ENCODE peak calls at places on chromosome 6, in ten cellular contexts. X is naive thymus-derived CD4-positive, alpha-beta T cell; G is AG10803; P is DMS 273 treated with DMSO at 0.1 percent for 48 hours; J is GM23248; C is hepatic stellate cell; M is NCI-H345; T is GM12865; O is activated B cell treated with CpG ODN at 0.5 μM for 24 hours; A is ACHN. Y is an unnamed sample.

GRCh38 chr6:169520104-169520503 is 181.7 kb downstream of the WDR27 start:
- DNase-seq in P (no peak), G (peak; percentile 72), O (no peak), C (no peak), A (peak; percentile 25), X (no peak), J (peak; percentile 77), T (no peak), M (peak; percentile 4), Y (no peak)

GRCh38 chr6:130190701-130191375 is 31.9 kb downstream of the SAMD3 start:
- DNase-seq in M (no peak), P (no peak), G (no peak), X (no peak), J (no peak), O (no peak), A (no peak), C (no peak), T (no peak), Y (no peak)

GRCh38 chr6:22421187-22421586 is 124.4 kb upstream of the PRL start:
- DNase-seq in J (peak; percentile 32), T (no peak), C (no peak), G (peak; percentile 5), A (no peak), O (no peak), M (no peak), P (no peak), X (no peak), Y (no peak)

GRCh38 chr6:145067430-145067829 is 667.9 kb downstream of the EPM2A start:
- DNase-seq in O (no peak), G (peak; percentile 59), X (no peak), T (no peak), P (no peak), A (no peak), C (no peak), J (peak; percentile 72), M (no peak), Y (no peak)

GRCh38 chr6:32692019-32692418 is 25.6 kb upstream of the HLA-DQB1 start:
- DNase-seq in J (no peak), M (no peak), G (no peak), T (peak; percentile 80), C (no peak), P (no peak), O (no peak), X (peak; percentile 31), A (no peak), Y (no peak)

GRCh38 chr6:157246048-157246630 is 77.2 kb downstream of the TMEM242 start:
- DNase-seq in C (no peak), X (no peak), O (no peak), J (peak; percentile 70), G (peak; percentile 75), P (no peak), M (no peak), T (no peak), A (no peak), Y (no peak)

GRCh38 chr6:46199387-46199786 is 28.6 kb upstream of the ENPP5 start:
- DNase-seq in T (no peak), O (no peak), X (no peak), G (peak; percentile 61), P (no peak), M (no peak), J (peak; percentile 83), C (no peak), A (no peak), Y (no peak)

GRCh38 chr6:49565855-49566254 is 15.4 kb downstream of the C6orf141 start:
- DNase-seq in X (no peak), P (no peak), A (no peak), O (no peak), C (no peak), J (no peak), G (no peak), M (no peak), T (no peak), Y (no peak)

GRCh38 chr6:41256383-41256782 is 28.2 kb downstream of the TREML4 start:
- DNase-seq in P (no peak), G (no peak), J (no peak), C (no peak), T (peak; percentile 77), O (no peak), M (no peak), A (no peak), X (no peak), Y (no peak)

GRCh38 chr6:105213272-105213671 is 33.5 kb upstream of the POPDC3 start:
- DNase-seq in G (no peak), C (no peak), T (no peak), O (no peak), J (no peak), X (no peak), P (no peak), M (no peak), A (no peak), Y (no peak)

GRCh38 chr6:86147859-86148258 is 505.2 kb upstream of the SYNCRIP start:
- DNase-seq in G (no peak), T (no peak), J (no peak), C (no peak), X (no peak), P (no peak), O (no peak), M (no peak), A (no peak), Y (no peak)

GRCh38 chr6:485655-486054 is 94.1 kb downstream of the IRF4 start:
- DNase-seq in O (no peak), G (no peak), M (no peak), X (no peak), C (no peak), P (no peak), A (no peak), T (no peak), J (no peak), Y (no peak)

GRCh38 chr6:67501738-67502137 is 1133.3 kb upstream of the ADGRB3 start:
- DNase-seq in A (no peak), T (no peak), X (no peak), O (no peak), P (no peak), C (no peak), M (no peak), J (no peak), G (no peak), Y (no peak)

GRCh38 chr6:130282234-130282995 is 59.7 kb upstream of the SAMD3 start:
- DNase-seq in O (no peak), G (peak; percentile 48), A (peak; percentile 10), C (peak; percentile 8), T (peak; percentile 80), X (no peak), J (peak; percentile 60), M (no peak), P (no peak), Y (no peak)

GRCh38 chr6:37205189-37205996 is 35.4 kb downstream of the PIM1 start:
- DNase-seq in T (no peak), O (no peak), P (no peak), A (no peak), X (no peak), J (no peak), M (no peak), G (no peak), C (no peak), Y (no peak)

GRCh38 chr6:153130515-153131036 is 506 bp downstream of the RGS17 start:
- DNase-seq in J (peak; percentile 46), T (no peak), O (no peak), P (no peak), A (peak; percentile 31), C (peak; percentile 32), X (no peak), M (no peak), G (no peak), Y (no peak)

GRCh38 chr6:25623065-25623464 is 28.9 kb upstream of the SCGN start:
- DNase-seq in P (no peak), J (no peak), M (no peak), A (no peak), O (no peak), C (no peak), T (no peak), X (no peak), G (no peak), Y (no peak)

GRCh38 chr6:138647006-138647405 is 126.6 kb upstream of the CCDC28A start:
- DNase-seq in J (peak; percentile 78), G (peak; percentile 76), M (no peak), T (no peak), A (no peak), X (no peak), C (no peak), P (no peak), O (no peak), Y (no peak)

GRCh38 chr6:165886169-165886568 is 223.1 kb upstream of the PDE10A start:
- DNase-seq in P (no peak), G (no peak), M (no peak), C (no peak), A (no peak), X (no peak), O (no peak), T (no peak), J (no peak), Y (no peak)

GRCh38 chr6:150297327-150298028 is 71.3 kb upstream of the IYD start:
- DNase-seq in T (no peak), A (peak; percentile 8), P (no peak), M (peak; percentile 9), X (no peak), G (peak; percentile 25), C (no peak), O (no peak), J (peak; percentile 81), Y (no peak)

GRCh38 chr6:56850618-56851017 is 104.3 kb upstream of the BEND6 start:
- DNase-seq in O (no peak), X (no peak), A (no peak), M (no peak), T (no peak), G (no peak), P (no peak), C (no peak), J (peak; percentile 39), Y (peak; percentile 12)

GRCh38 chr6:27213544-27214125 is 33.9 kb upstream of the PRSS16 start:
- DNase-seq in J (peak; percentile 22), T (peak; percentile 74), M (peak; percentile 79), P (peak; percentile 45), O (no peak), G (no peak), A (no peak), X (no peak), C (peak; percentile 22), Y (no peak)

GRCh38 chr6:138795809-138796469 is at the start of gene ECT2L:
- DNase-seq in O (no peak), X (no peak), G (peak; percentile 43), C (peak; percentile 29), T (no peak), J (peak; percentile 79), M (peak; percentile 81), A (no peak), P (no peak), Y (no peak)

GRCh38 chr6:71421611-71422010 is 133.0 kb downstream of the OGFRL1 start:
- DNase-seq in O (no peak), G (no peak), X (no peak), A (no peak), C (no peak), J (no peak), T (no peak), M (no peak), P (no peak), Y (no peak)

GRCh38 chr6:150876598-150876997 is 11.1 kb downstream of the MTHFD1L start:
- DNase-seq in T (no peak), O (no peak), G (peak; percentile 62), J (peak; percentile 36), A (no peak), M (no peak), C (no peak), X (no peak), P (peak; percentile 83), Y (peak; percentile 8)

GRCh38 chr6:17268114-17268513 is 13.0 kb upstream of the RBM24 start:
- DNase-seq in A (no peak), G (no peak), X (no peak), P (no peak), O (no peak), J (peak; percentile 13), C (no peak), M (no peak), T (no peak), Y (no peak)

GRCh38 chr6:146470091-146470770 is 73.4 kb upstream of the RAB32 start:
- DNase-seq in A (no peak), O (no peak), T (no peak), J (no peak), G (no peak), X (no peak), M (no peak), C (no peak), P (no peak), Y (no peak)

GRCh38 chr6:63643862-63644261 is 8.3 kb downstream of the PHF3 start:
- DNase-seq in O (no peak), J (peak; percentile 26), C (no peak), X (no peak), M (no peak), G (peak; percentile 8), P (no peak), T (peak; percentile 48), A (no peak), Y (no peak)

Y was measured in nucleus accumbens.